ENCODE peak calls at places on chromosomes 12 and 14, in four cellular contexts. Z is tibial nerve, Q is neuronal stem cell, B is A549. V is an unnamed sample.

GRCh38 chr14:73759183-73759713 is 45.1 kb upstream of the PNMA1 start:
- DNase-seq in B (no peak), Q (no peak), Z (no peak), V (no peak)

GRCh38 chr12:13889913-13890312 is 91.5 kb downstream of the GRIN2B start:
- DNase-seq in Z (no peak), B (no peak), Q (no peak), V (no peak)

GRCh38 chr12:122672515-122672914 is 30.6 kb downstream of the HCAR2 start:
- DNase-seq in Z (no peak), B (no peak), Q (no peak), V (no peak)

GRCh38 chr12:104137175-104137901 is 672 bp downstream of the NFYB start:
- DNase-seq in Q (peak), B (peak), Z (no peak), V (no peak)

GRCh38 chr14:83164016-83164415 is 1630.4 kb upstream of the SEL1L start:
- DNase-seq in Z (no peak), B (no peak), Q (no peak), V (no peak)

GRCh38 chr12:49863946-49864816 is 21.3 kb upstream of the BCDIN3D start:
- DNase-seq in Z (no peak), Q (no peak), B (no peak), V (peak)

GRCh38 chr14:25052385-25052784 is 2.4 kb upstream of the STXBP6 start:
- DNase-seq in B (no peak), Q (no peak), Z (no peak), V (no peak)

GRCh38 chr14:92973798-92974372 is 50.9 kb downstream of the CHGA start:
- DNase-seq in Q (no peak), Z (no peak), B (no peak), V (no peak)

GRCh38 chr12:50147281-50147680 is 19.9 kb downstream of the CERS5 start:
- DNase-seq in Z (no peak), B (no peak), Q (no peak), V (no peak)

GRCh38 chr14:104573930-104574329 is 5.6 kb upstream of the C14orf180 start:
- DNase-seq in Q (no peak), B (no peak), Z (no peak), V (no peak)

GRCh38 chr14:59394268-59394667 is 70.9 kb downstream of the GPR135 start:
- DNase-seq in Z (no peak), Q (no peak), B (no peak), V (no peak)

GRCh38 chr14:92511472-92512247 is 1.9 kb upstream of the RIN3 start:
- DNase-seq in B (peak), Q (no peak), Z (no peak), V (no peak)

V was measured in esophagus muscularis mucosa.